ENCODE peak calls at places on chromosomes 4 and X, in seven cellular contexts. One of them, this sample, is unnamed.

GRCh38 chr4:39932776-39933402 is 44.8 kb downstream of the PDS5A start:
- DNase-seq in HepG2: no peak
- DNase-seq in vagina: no peak
- DNase-seq in ovary: no peak
- DNase-seq in H9: no peak
- DNase-seq in GM06990: peak; percentile 20
- DNase-seq in uterus: no peak
- DNase-seq in this sample: no peak

GRCh38 chrX:149472620-149473019 is 32.5 kb downstream of the IDS start:
- DNase-seq in GM06990: no peak
- DNase-seq in HepG2: no peak
- DNase-seq in ovary: no peak
- DNase-seq in H9: no peak
- DNase-seq in vagina: no peak
- DNase-seq in uterus: no peak
- DNase-seq in this sample: no peak

GRCh38 chrX:77820328-77820727 is 34.3 kb upstream of the ATRX start:
- DNase-seq in H9: no peak
- DNase-seq in GM06990: no peak
- DNase-seq in uterus: no peak
- DNase-seq in HepG2: no peak
- DNase-seq in ovary: no peak
- DNase-seq in vagina: no peak
- DNase-seq in this sample: no peak

GRCh38 chrX:103704863-103705262 is 5.8 kb upstream of the TMEM31 start:
- DNase-seq in vagina: no peak
- DNase-seq in ovary: no peak
- DNase-seq in H9: no peak
- DNase-seq in HepG2: no peak
- DNase-seq in GM06990: no peak
- DNase-seq in uterus: no peak
- DNase-seq in this sample: no peak

GRCh38 chrX:15474058-15474457 is 19.1 kb downstream of the PIR start:
- DNase-seq in HepG2: no peak
- DNase-seq in H9: no peak
- DNase-seq in vagina: no peak
- DNase-seq in uterus: no peak
- DNase-seq in ovary: no peak
- DNase-seq in GM06990: no peak
- DNase-seq in this sample: no peak

GRCh38 chr4:7732263-7732662 is 207.4 kb downstream of the AFAP1 start:
- DNase-seq in GM06990: no peak
- DNase-seq in H9: no peak
- DNase-seq in uterus: no peak
- DNase-seq in HepG2: no peak
- DNase-seq in vagina: no peak
- DNase-seq in ovary: no peak
- DNase-seq in this sample: no peak

GRCh38 chrX:53084043-53084570 is 1.9 kb downstream of the TSPYL2 start:
- DNase-seq in HepG2: no peak
- DNase-seq in vagina: no peak
- DNase-seq in ovary: no peak
- DNase-seq in uterus: no peak
- DNase-seq in GM06990: no peak
- DNase-seq in H9: no peak
- DNase-seq in this sample: no peak

GRCh38 chr4:97978791-97979488 is 164.3 kb downstream of the STPG2 start:
- DNase-seq in vagina: no peak
- DNase-seq in H9: no peak
- DNase-seq in HepG2: no peak
- DNase-seq in ovary: no peak
- DNase-seq in uterus: no peak
- DNase-seq in GM06990: no peak
- DNase-seq in this sample: no peak

GRCh38 chrX:47191331-47191730 is 2.3 kb upstream of the UBA1 start:
- DNase-seq in HepG2: no peak
- DNase-seq in ovary: no peak
- DNase-seq in H9: no peak
- DNase-seq in GM06990: peak; percentile 56
- DNase-seq in uterus: no peak
- DNase-seq in vagina: no peak
- DNase-seq in this sample: no peak

GRCh38 chrX:16869393-16870094 is 618 bp downstream of the RBBP7 start:
- DNase-seq in vagina: no peak
- DNase-seq in ovary: no peak
- DNase-seq in H9: peak; percentile 58
- DNase-seq in GM06990: no peak
- DNase-seq in HepG2: no peak
- DNase-seq in uterus: peak; percentile 19
- DNase-seq in this sample: no peak

GRCh38 chr4:163548481-163549243 is 54.2 kb downstream of the TMA16 start:
- DNase-seq in HepG2: peak; percentile 37
- DNase-seq in uterus: no peak
- DNase-seq in GM06990: no peak
- DNase-seq in vagina: no peak
- DNase-seq in ovary: no peak
- DNase-seq in H9: no peak
- DNase-seq in this sample: peak; percentile 29

GRCh38 chr4:163540448-163540847 is 46.0 kb downstream of the TMA16 start:
- DNase-seq in GM06990: no peak
- DNase-seq in vagina: no peak
- DNase-seq in HepG2: no peak
- DNase-seq in ovary: no peak
- DNase-seq in H9: no peak
- DNase-seq in uterus: no peak
- DNase-seq in this sample: no peak

GRCh38 chr4:163540977-163541376 is 46.5 kb downstream of the TMA16 start:
- DNase-seq in ovary: no peak
- DNase-seq in H9: no peak
- DNase-seq in vagina: no peak
- DNase-seq in uterus: no peak
- DNase-seq in HepG2: no peak
- DNase-seq in GM06990: no peak
- DNase-seq in this sample: peak; percentile 20

GRCh38 chr4:163542275-163542674 is 47.8 kb downstream of the TMA16 start:
- DNase-seq in H9: no peak
- DNase-seq in GM06990: no peak
- DNase-seq in uterus: no peak
- DNase-seq in HepG2: no peak
- DNase-seq in ovary: no peak
- DNase-seq in vagina: no peak
- DNase-seq in this sample: no peak

DNA sequence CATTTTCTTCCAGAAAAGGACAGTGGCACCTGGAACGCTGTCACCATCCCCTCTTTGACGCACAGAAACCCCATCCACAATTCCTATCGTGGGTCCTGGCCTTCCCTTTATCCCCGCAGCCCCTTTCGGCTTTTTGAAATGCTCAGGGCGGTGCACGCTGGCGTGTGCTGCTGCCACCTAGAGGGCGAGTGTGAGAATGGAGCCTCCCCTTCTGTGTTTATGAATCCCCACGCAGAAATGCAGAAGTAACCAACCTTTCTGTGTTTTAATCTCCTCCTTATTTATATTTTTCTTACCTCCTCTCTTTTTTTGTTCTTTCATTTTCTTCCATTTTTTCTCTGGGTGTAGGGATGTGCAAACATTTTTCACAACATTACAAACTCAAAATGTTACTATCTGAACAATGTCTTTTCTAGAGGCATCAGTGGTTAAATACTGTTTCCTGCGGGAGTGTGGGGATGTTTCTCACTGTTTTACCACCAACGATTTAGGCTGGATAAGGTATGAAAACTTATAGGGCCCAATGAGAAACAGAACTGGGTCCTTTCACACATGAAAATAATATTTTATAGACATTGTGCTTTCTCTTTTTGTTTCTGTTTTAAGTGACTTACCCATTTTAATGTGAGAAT is 50.0 kb downstream of the TMA16 start:
- DNase-seq in GM06990: peak; percentile 54
- DNase-seq in vagina: no peak
- DNase-seq in HepG2: peak; percentile 22
- DNase-seq in uterus: peak; percentile 34
- DNase-seq in ovary: peak; percentile 60
- DNase-seq in H9: peak; percentile 55
- DNase-seq in this sample: no peak
- TF ChIP-seq CTCF in GM06990: peak; percentile 92
- TF ChIP-seq CTCF in vagina: peak; percentile 58
- TF ChIP-seq CTCF in HepG2: peak; percentile 86
- TF ChIP-seq CTCF in uterus: peak; percentile 62
- TF ChIP-seq CTCF in ovary: peak; percentile 39
- TF ChIP-seq CTCF in H9: peak; percentile 93
- TF ChIP-seq CTCF in this sample: peak; percentile 100

DNA sequence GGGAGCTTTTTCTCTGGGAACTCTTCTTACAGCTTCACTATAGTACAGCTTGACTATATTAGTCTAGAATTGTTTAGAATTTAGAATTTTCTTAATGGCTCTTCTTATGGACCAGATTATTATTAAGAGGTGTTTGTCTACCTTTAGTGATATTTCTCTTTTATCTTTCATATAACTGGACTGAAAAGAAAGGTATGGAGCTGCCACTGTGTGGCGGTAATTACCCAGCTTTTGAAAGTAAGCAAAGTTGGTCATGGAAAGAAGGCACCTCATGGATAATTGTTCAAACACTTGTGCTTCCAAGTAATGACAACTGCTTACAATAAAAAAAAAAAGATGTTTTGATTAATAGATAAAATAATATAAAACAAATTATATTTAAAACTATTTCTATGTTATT is 1112.5 kb downstream of the TECRL start:
- DNase-seq in H9: no peak
- DNase-seq in uterus: no peak
- DNase-seq in vagina: no peak
- DNase-seq in GM06990: no peak
- DNase-seq in HepG2: peak; percentile 4
- DNase-seq in ovary: no peak
- DNase-seq in this sample: no peak
- TF ChIP-seq CTCF in H9: peak; percentile 71
- TF ChIP-seq CTCF in uterus: no peak
- TF ChIP-seq CTCF in vagina: no peak
- TF ChIP-seq CTCF in GM06990: no peak
- TF ChIP-seq CTCF in HepG2: no peak
- TF ChIP-seq CTCF in ovary: no peak
- TF ChIP-seq CTCF in this sample: no peak

GRCh38 chr4:147591048-147591577 is 26.1 kb upstream of the TMEM184C start:
- DNase-seq in ovary: no peak
- DNase-seq in H9: no peak
- DNase-seq in HepG2: no peak
- DNase-seq in vagina: no peak
- DNase-seq in uterus: no peak
- DNase-seq in GM06990: no peak
- DNase-seq in this sample: no peak

GRCh38 chr4:147596377-147596776 is 20.8 kb upstream of the TMEM184C start:
- DNase-seq in H9: no peak
- DNase-seq in GM06990: no peak
- DNase-seq in uterus: no peak
- DNase-seq in ovary: no peak
- DNase-seq in HepG2: no peak
- DNase-seq in vagina: no peak
- DNase-seq in this sample: no peak

GRCh38 chr4:147597561-147597960 is 19.6 kb upstream of the TMEM184C start:
- DNase-seq in H9: no peak
- DNase-seq in HepG2: no peak
- DNase-seq in uterus: no peak
- DNase-seq in ovary: no peak
- DNase-seq in vagina: no peak
- DNase-seq in GM06990: no peak
- DNase-seq in this sample: no peak

GRCh38 chr4:147596976-147597375 is 20.2 kb upstream of the TMEM184C start:
- DNase-seq in GM06990: no peak
- DNase-seq in HepG2: no peak
- DNase-seq in ovary: no peak
- DNase-seq in H9: no peak
- DNase-seq in uterus: no peak
- DNase-seq in vagina: no peak
- DNase-seq in this sample: peak; percentile 84

DNA sequence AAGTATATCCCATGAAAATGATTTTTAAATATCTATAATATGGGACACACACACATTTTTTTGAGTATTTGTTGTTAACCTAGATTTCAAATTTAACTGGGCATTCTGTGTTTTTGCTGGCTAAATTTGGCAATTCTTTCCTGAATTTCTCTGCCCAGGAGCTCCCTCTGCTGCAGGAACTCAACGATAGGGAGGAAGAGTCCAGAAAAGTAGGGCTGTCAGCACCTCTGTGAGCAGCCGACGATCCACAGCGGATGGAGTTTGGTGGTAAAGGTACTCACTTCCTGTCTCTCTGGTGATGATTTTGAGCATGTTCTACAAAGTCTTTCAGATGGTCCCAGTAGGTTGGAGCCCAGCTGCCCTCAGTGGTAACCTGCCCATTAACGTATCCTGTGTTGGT is 23.1 kb upstream of the TMEM184C start:
- DNase-seq in ovary: no peak
- DNase-seq in HepG2: no peak
- DNase-seq in H9: no peak
- DNase-seq in vagina: no peak
- DNase-seq in GM06990: no peak
- DNase-seq in uterus: no peak
- DNase-seq in this sample: no peak
- TF ChIP-seq CTCF in ovary: no peak
- TF ChIP-seq CTCF in HepG2: peak; percentile 12
- TF ChIP-seq CTCF in H9: peak; percentile 46
- TF ChIP-seq CTCF in vagina: no peak
- TF ChIP-seq CTCF in GM06990: no peak
- TF ChIP-seq CTCF in uterus: no peak
- TF ChIP-seq CTCF in this sample: no peak

DNA sequence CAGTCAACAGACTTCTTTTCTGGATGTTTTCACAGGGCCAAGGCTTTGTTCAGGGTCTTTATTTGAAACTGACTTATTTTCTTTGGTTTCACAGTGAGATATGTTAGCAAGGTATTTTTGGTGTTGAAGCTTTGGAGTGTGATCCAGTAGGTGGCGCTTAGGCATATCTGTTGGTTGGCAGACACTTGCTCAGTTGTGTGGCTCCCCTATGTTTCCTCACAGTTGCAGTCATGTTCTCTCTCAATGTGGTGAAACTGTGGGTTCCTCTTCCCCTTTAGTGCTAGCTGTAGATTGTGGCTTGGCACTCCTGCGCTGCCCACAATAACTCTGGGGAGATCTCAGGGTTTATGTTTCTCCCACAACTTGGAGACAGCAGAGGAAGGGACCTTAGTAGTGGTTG is 460.8 kb downstream of the SLITRK2 start:
- DNase-seq in uterus: no peak
- DNase-seq in ovary: no peak
- DNase-seq in H9: peak; percentile 36
- DNase-seq in GM06990: no peak
- DNase-seq in HepG2: no peak
- DNase-seq in vagina: no peak
- DNase-seq in this sample: no peak
- TF ChIP-seq CTCF in uterus: no peak
- TF ChIP-seq CTCF in ovary: no peak
- TF ChIP-seq CTCF in H9: peak; percentile 57
- TF ChIP-seq CTCF in GM06990: no peak
- TF ChIP-seq CTCF in HepG2: no peak
- TF ChIP-seq CTCF in vagina: no peak
- TF ChIP-seq CTCF in this sample: no peak

This sample was measured in AG09319.